ENCODE peak calls at places on chromosomes 12 and 14, in nine cellular contexts. R, N, A, Z, V, Y, F, P and T are unnamed samples.

GRCh38 chr14:105937253-105938054 is 411.1 kb downstream of the TMEM121 start:
- DNase-seq in R (peak), N (no peak), A (no peak), Z (no peak), V (no peak), Y (no peak), F (no peak), P (no peak), T (no peak)

GRCh38 chr12:4286228-4286627 is 12.7 kb downstream of the CCND2 start:
- DNase-seq in R (no peak), N (no peak), A (no peak), Z (no peak), V (no peak), Y (no peak), F (no peak), P (no peak), T (no peak)

GRCh38 chr14:72942934-72943333 is 16.7 kb downstream of the DCAF4 start:
- DNase-seq in R (no peak), N (no peak), A (no peak), Z (no peak), V (no peak), Y (no peak), F (no peak), P (no peak), T (no peak)

GRCh38 chr12:50666023-50666422 is 97.9 kb upstream of the ATF1 start:
- DNase-seq in R (no peak), N (no peak), A (no peak), Z (no peak), V (no peak), Y (no peak), F (no peak), P (no peak), T (no peak)

GRCh38 chr12:93300611-93301021 is 77.1 kb upstream of the NUDT4 start:
- DNase-seq in R (no peak), N (no peak), A (no peak), Z (no peak), V (no peak), Y (no peak), F (no peak), P (no peak), T (no peak)

GRCh38 chr12:85509081-85509856 is 229.2 kb downstream of the ALX1 start:
- DNase-seq in R (no peak), N (no peak), A (no peak), Z (no peak), V (no peak), Y (no peak), F (no peak), P (no peak), T (no peak)

GRCh38 chr12:48351022-48351708 is 446 bp upstream of the ZNF641 start:
- DNase-seq in R (no peak), N (no peak), A (peak), Z (peak), V (peak), Y (no peak), F (no peak), P (no peak), T (no peak)

GRCh38 chr14:31902915-31903646 is 174.0 kb upstream of the ARHGAP5 start:
- DNase-seq in R (no peak), N (no peak), A (no peak), Z (no peak), V (no peak), Y (no peak), F (no peak), P (no peak), T (no peak)

GRCh38 chr12:128109236-128109635 is 157.7 kb upstream of the TMEM132C start:
- DNase-seq in R (no peak), N (no peak), A (no peak), Z (no peak), V (no peak), Y (no peak), F (no peak), P (no peak), T (no peak)

GRCh38 chr14:69249603-69250002 is 10.4 kb upstream of the GALNT16 start:
- DNase-seq in R (no peak), N (no peak), A (no peak), Z (no peak), V (no peak), Y (no peak), F (no peak), P (no peak), T (no peak)